ENCODE peak calls at places on chromosome 22, in seven cellular contexts. F is A549; Y is pancreas; C is heart left ventricle; T is aorta; K is left lung; B is naive thymus-derived CD4-positive, alpha-beta T cell. L is an unnamed sample.

GRCh38 chr22:22895776-22896445 is 8.3 kb downstream of the IGLL5 start:
- DNase-seq in Y (no peak), T (no peak), F (no peak), C (no peak), B (no peak), K (no peak), L (no peak)

GRCh38 chr22:19386248-19386647 is 45.3 kb downstream of the HIRA start:
- DNase-seq in K (no peak), F (no peak), Y (no peak), T (no peak), C (no peak), B (no peak), L (no peak)

GRCh38 chr22:39622881-39623367 is 52.4 kb downstream of the CACNA1I start:
- DNase-seq in Y (peak; percentile 38), C (peak; percentile 82), B (peak; percentile 60), T (peak; percentile 57), K (peak; percentile 88), F (peak; percentile 46), L (peak; percentile 59)

GRCh38 chr22:46086577-46087335 is 63.6 kb upstream of the PPARA start:
- DNase-seq in F (no peak), C (peak; percentile 63), Y (no peak), T (peak; percentile 68), B (no peak), K (peak; percentile 58), L (no peak)

GRCh38 chr22:23418159-23418788 is 161.8 kb downstream of the IGLL1 start:
- DNase-seq in C (no peak), B (no peak), F (no peak), T (no peak), Y (no peak), K (peak; percentile 38), L (no peak)

GRCh38 chr22:24071686-24072085 is 60.6 kb downstream of the CABIN1 start:
- DNase-seq in C (no peak), Y (no peak), T (no peak), K (no peak), F (no peak), B (no peak), L (no peak)

GRCh38 chr22:45934659-45935341 is 42.2 kb downstream of the WNT7B start:
- DNase-seq in B (no peak), K (no peak), Y (peak; percentile 28), T (peak; percentile 70), C (no peak), F (peak; percentile 92), L (no peak)

GRCh38 chr22:22666307-22667091 is 22.1 kb downstream of the GGTLC2 start:
- DNase-seq in Y (no peak), C (no peak), F (peak; percentile 33), K (no peak), T (no peak), B (no peak), L (no peak)

GRCh38 chr22:32577591-32577990 is 103.0 kb downstream of the FBXO7 start:
- DNase-seq in F (no peak), T (no peak), B (no peak), K (no peak), Y (no peak), C (no peak), L (no peak)

GRCh38 chr22:17963015-17963414 is 61.3 kb downstream of the MICAL3 start:
- DNase-seq in F (no peak), Y (no peak), C (no peak), K (no peak), B (no peak), T (no peak), L (no peak)

GRCh38 chr22:35116817-35117216 is 50.9 kb downstream of the ISX start:
- DNase-seq in T (no peak), B (no peak), Y (no peak), K (no peak), F (no peak), C (no peak), L (no peak)

GRCh38 chr22:46714550-46714949 is 23.5 kb downstream of the CERK start:
- DNase-seq in T (no peak), K (no peak), C (no peak), B (no peak), F (no peak), Y (no peak), L (no peak)

GRCh38 chr22:39690901-39691620 is 120.5 kb downstream of the CACNA1I start:
- DNase-seq in T (no peak), B (no peak), K (peak; percentile 65), F (no peak), Y (no peak), C (no peak), L (no peak)

GRCh38 chr22:36328635-36329216 is 59.0 kb downstream of the MYH9 start:
- DNase-seq in T (peak; percentile 87), F (peak; percentile 68), C (no peak), K (no peak), Y (peak; percentile 60), B (no peak), L (no peak)
- H3K4me1 ChIP-seq in T (peaks cover 2% of the 10 kb centered on the region), F (peaks cover 92% of the 10 kb centered on the region), C (peaks cover 100% of the 10 kb centered on the region), K (peaks cover 100% of the 10 kb centered on the region), Y (peaks cover 64% of the 10 kb centered on the region), B (peaks cover 65% of the 10 kb centered on the region), L (peaks cover 63% of the 10 kb centered on the region)

GRCh38 chr22:47963660-47964059 is 1201.2 kb downstream of the TBC1D22A start:
- DNase-seq in Y (no peak), T (no peak), C (no peak), K (no peak), F (no peak), B (no peak), L (no peak)

GRCh38 chr22:47966316-47966715 is 1203.9 kb downstream of the TBC1D22A start:
- DNase-seq in K (no peak), B (no peak), C (no peak), F (no peak), T (no peak), Y (no peak), L (no peak)

GRCh38 chr22:47965066-47965465 is 1202.6 kb downstream of the TBC1D22A start:
- DNase-seq in Y (no peak), T (no peak), C (no peak), B (no peak), K (no peak), F (no peak), L (no peak)

GRCh38 chr22:47967841-47968240 is 1205.4 kb downstream of the TBC1D22A start:
- DNase-seq in Y (no peak), B (no peak), K (no peak), F (no peak), T (no peak), C (no peak), L (no peak)

GRCh38 chr22:47965896-47966295 is 1203.4 kb downstream of the TBC1D22A start:
- DNase-seq in F (no peak), Y (no peak), C (no peak), K (no peak), T (no peak), B (no peak), L (no peak)
- H3K4me1 ChIP-seq in F (no peaks in the 10 kb centered on the region), Y (no peaks in the 10 kb centered on the region), C (no peaks in the 10 kb centered on the region), K (no peaks in the 10 kb centered on the region), T (no peaks in the 10 kb centered on the region), B (no peaks in the 10 kb centered on the region), L (no peaks in the 10 kb centered on the region)

GRCh38 chr22:38262051-38262795 is 10.6 kb downstream of the TMEM184B start:
- DNase-seq in K (peak; percentile 89), T (peak; percentile 61), C (peak; percentile 75), B (no peak), Y (peak; percentile 57), F (no peak), L (no peak)
- H3K4me1 ChIP-seq in K (peaks cover 80% of the 10 kb centered on the region), T (peaks cover 8% of the 10 kb centered on the region), C (peaks cover 69% of the 10 kb centered on the region), B (peaks cover 28% of the 10 kb centered on the region), Y (peaks cover 48% of the 10 kb centered on the region), F (peaks cover 6% of the 10 kb centered on the region), L (peaks cover 17% of the 10 kb centered on the region)

GRCh38 chr22:37178350-37179125 is 9.5 kb downstream of the C1QTNF6 start:
- DNase-seq in F (peak; percentile 69), Y (no peak), K (peak; percentile 28), C (no peak), T (peak; percentile 44), B (no peak), L (peak; percentile 44)

GRCh38 chr22:37176464-37177061 is 11.5 kb downstream of the C1QTNF6 start:
- DNase-seq in F (no peak), T (peak; percentile 88), Y (peak; percentile 52), K (peak; percentile 78), B (no peak), C (peak; percentile 87), L (no peak)

GRCh38 chr22:37175414-37176144 is 12.5 kb downstream of the C1QTNF6 start:
- DNase-seq in C (peak; percentile 49), F (no peak), K (peak; percentile 47), B (no peak), Y (no peak), T (peak; percentile 25), L (no peak)

GRCh38 chr22:37177755-37178154 is 10.3 kb downstream of the C1QTNF6 start:
- DNase-seq in T (no peak), K (no peak), Y (no peak), C (no peak), B (no peak), F (no peak), L (no peak)

GRCh38 chr22:37177221-37177620 is 10.8 kb downstream of the C1QTNF6 start:
- DNase-seq in Y (no peak), C (peak; percentile 14), B (no peak), T (peak; percentile 35), K (peak; percentile 43), F (no peak), L (no peak)
- H3K4me1 ChIP-seq in Y (peaks cover 8% of the 10 kb centered on the region), C (peaks cover 40% of the 10 kb centered on the region), B (peaks cover 11% of the 10 kb centered on the region), T (no peaks in the 10 kb centered on the region), K (peaks cover 50% of the 10 kb centered on the region), F (peaks cover 50% of the 10 kb centered on the region), L (peaks cover 6% of the 10 kb centered on the region)

GRCh38 chr22:42931421-42932196 is 74.5 kb upstream of the ARFGAP3 start:
- DNase-seq in C (no peak), T (peak; percentile 53), Y (no peak), B (no peak), F (no peak), K (no peak), L (no peak)
- H3K4me1 ChIP-seq in C (peaks cover 75% of the 10 kb centered on the region), T (peaks cover 27% of the 10 kb centered on the region), Y (peaks cover 87% of the 10 kb centered on the region), B (peaks cover 3% of the 10 kb centered on the region), F (peaks cover 79% of the 10 kb centered on the region), K (peaks cover 94% of the 10 kb centered on the region), L (peaks cover 13% of the 10 kb centered on the region)